ENCODE peak calls at places on chromosomes 4 and X, in four cellular contexts. K, F, W and L are unnamed samples.

GRCh38 chr4:148542922-148543623 is 100.9 kb upstream of the NR3C2 start:
- DNase-seq in K (no peak), F (no peak), W (no peak), L (no peak)

GRCh38 chr4:173211838-173212237 is 43.2 kb downstream of the GALNT7 start:
- DNase-seq in K (no peak), F (no peak), W (no peak), L (no peak)

GRCh38 chrX:48938721-48939416 is 18.5 kb downstream of the OTUD5 start:
- DNase-seq in K (no peak), F (no peak), W (peak), L (no peak)

GRCh38 chr4:114658179-114658578 is 59.6 kb downstream of the UGT8 start:
- DNase-seq in K (no peak), F (no peak), W (no peak), L (no peak)

GRCh38 chr4:81538712-81539432 is 67.2 kb upstream of the RASGEF1B start:
- DNase-seq in K (no peak), F (no peak), W (no peak), L (no peak)

GRCh38 chr4:181952478-181952877 is 290.7 kb upstream of the TENM3 start:
- DNase-seq in K (no peak), F (no peak), W (no peak), L (no peak)

GRCh38 chr4:71406459-71406963 is 67.7 kb downstream of the SLC4A4 start:
- DNase-seq in K (no peak), F (no peak), W (no peak), L (no peak)

GRCh38 chrX:8692886-8693285 is 39.1 kb downstream of the ANOS1 start:
- DNase-seq in K (no peak), F (no peak), W (no peak), L (no peak)

GRCh38 chr4:95546866-95547707 is 1.7 kb downstream of the UNC5C start:
- DNase-seq in K (no peak), F (peak), W (no peak), L (no peak)

GRCh38 chrX:69079278-69079677 is 86.0 kb downstream of the PJA1 start:
- DNase-seq in K (no peak), F (no peak), W (no peak), L (no peak)

GRCh38 chrX:155313766-155314165 is 20.6 kb downstream of the CLIC2 start:
- DNase-seq in K (no peak), F (no peak), W (no peak), L (no peak)

GRCh38 chr4:21692211-21692610 is 256.4 kb downstream of the KCNIP4 start:
- DNase-seq in K (no peak), F (no peak), W (no peak), L (no peak)

GRCh38 chrX:10450229-10450958 is 170.0 kb downstream of the MID1 start:
- DNase-seq in K (no peak), F (no peak), W (no peak), L (no peak)

GRCh38 chrX:93874554-93874953 is 200.5 kb downstream of the FAM133A start:
- DNase-seq in K (peak), F (peak), W (no peak), L (peak)

GRCh38 chr4:30103455-30103854 is 616.7 kb upstream of the PCDH7 start:
- DNase-seq in K (no peak), F (no peak), W (no peak), L (no peak)

GRCh38 chrX:13471269-13471668 is 98.1 kb upstream of the EGFL6 start:
- DNase-seq in K (no peak), F (no peak), W (no peak), L (no peak)

GRCh38 chrX:10722804-10723364 is 102.5 kb upstream of the MID1 start:
- DNase-seq in K (no peak), F (peak), W (no peak), L (peak)

GRCh38 chr4:169774466-169775445 is 17.0 kb upstream of the HPF1 start:
- DNase-seq in K (no peak), F (peak), W (no peak), L (no peak)

GRCh38 chr4:82756061-82756460 is 42.5 kb downstream of the SCD5 start:
- DNase-seq in K (no peak), F (no peak), W (no peak), L (no peak)

GRCh38 chrX:148960060-148960459 is 459.6 kb downstream of the AFF2 start:
- DNase-seq in K (no peak), F (no peak), W (no peak), L (no peak)

GRCh38 chr4:153451931-153452660 is 14.1 kb upstream of the TMEM131L start:
- DNase-seq in K (no peak), F (peak), W (no peak), L (no peak)

GRCh38 chrX:101999644-102000539 is 68.1 kb upstream of the ZMAT1 start:
- DNase-seq in K (no peak), F (peak), W (no peak), L (peak)

GRCh38 chr4:54229631-54230478 is 762 bp downstream of the PDGFRA start:
- DNase-seq in K (no peak), F (peak), W (no peak), L (no peak)

GRCh38 chr4:52091811-52092210 is 40.7 kb downstream of the SPATA18 start:
- DNase-seq in K (peak), F (no peak), W (no peak), L (no peak)

GRCh38 chr4:172716291-172716690 is 452.3 kb upstream of the GALNT7 start:
- DNase-seq in K (no peak), F (no peak), W (no peak), L (no peak)

GRCh38 chrX:56800801-56801200 is 71.8 kb downstream of the NBDY start:
- DNase-seq in K (no peak), F (no peak), W (no peak), L (no peak)

GRCh38 chrX:69065451-69065850 is 99.8 kb downstream of the PJA1 start:
- DNase-seq in K (no peak), F (peak), W (no peak), L (no peak)

GRCh38 chr4:68077737-68078136 is 51.9 kb downstream of the TMPRSS11F start:
- DNase-seq in K (no peak), F (no peak), W (no peak), L (no peak)

GRCh38 chrX:136546369-136546768 is 14.4 kb downstream of the VGLL1 start:
- DNase-seq in K (no peak), F (no peak), W (no peak), L (no peak)

GRCh38 chrX:81377329-81377728 is 175.4 kb downstream of the SH3BGRL start:
- DNase-seq in K (peak), F (no peak), W (no peak), L (peak)

GRCh38 chr4:141713185-141713584 is 76.8 kb downstream of the IL15 start:
- DNase-seq in K (no peak), F (no peak), W (no peak), L (no peak)

GRCh38 chr4:151624606-151625565 is 135.9 kb downstream of the GATB start:
- DNase-seq in K (no peak), F (no peak), W (no peak), L (no peak)

GRCh38 chr4:76195326-76195725 is 18.3 kb downstream of the SCARB2 start:
- DNase-seq in K (no peak), F (no peak), W (no peak), L (no peak)

GRCh38 chr4:184815046-184815877 is 10.5 kb downstream of the ACSL1 start:
- DNase-seq in K (peak), F (no peak), W (peak), L (no peak)

GRCh38 chr4:74206088-74206826 is 48.3 kb downstream of the MTHFD2L start:
- DNase-seq in K (no peak), F (no peak), W (peak), L (no peak)

GRCh38 chrX:45775462-45775861 is 574.8 kb upstream of the DIPK2B start:
- DNase-seq in K (no peak), F (no peak), W (no peak), L (no peak)

GRCh38 chr4:21139327-21139726 is 439.1 kb downstream of the PACRGL start:
- DNase-seq in K (no peak), F (no peak), W (no peak), L (no peak)

GRCh38 chr4:99832313-99832712 is 15.7 kb downstream of the DAPP1 start:
- DNase-seq in K (no peak), F (no peak), W (no peak), L (no peak)

GRCh38 chrX:7927259-7928167 is at the start of gene PNPLA4:
- DNase-seq in K (peak), F (peak), W (peak), L (peak)

DNA sequence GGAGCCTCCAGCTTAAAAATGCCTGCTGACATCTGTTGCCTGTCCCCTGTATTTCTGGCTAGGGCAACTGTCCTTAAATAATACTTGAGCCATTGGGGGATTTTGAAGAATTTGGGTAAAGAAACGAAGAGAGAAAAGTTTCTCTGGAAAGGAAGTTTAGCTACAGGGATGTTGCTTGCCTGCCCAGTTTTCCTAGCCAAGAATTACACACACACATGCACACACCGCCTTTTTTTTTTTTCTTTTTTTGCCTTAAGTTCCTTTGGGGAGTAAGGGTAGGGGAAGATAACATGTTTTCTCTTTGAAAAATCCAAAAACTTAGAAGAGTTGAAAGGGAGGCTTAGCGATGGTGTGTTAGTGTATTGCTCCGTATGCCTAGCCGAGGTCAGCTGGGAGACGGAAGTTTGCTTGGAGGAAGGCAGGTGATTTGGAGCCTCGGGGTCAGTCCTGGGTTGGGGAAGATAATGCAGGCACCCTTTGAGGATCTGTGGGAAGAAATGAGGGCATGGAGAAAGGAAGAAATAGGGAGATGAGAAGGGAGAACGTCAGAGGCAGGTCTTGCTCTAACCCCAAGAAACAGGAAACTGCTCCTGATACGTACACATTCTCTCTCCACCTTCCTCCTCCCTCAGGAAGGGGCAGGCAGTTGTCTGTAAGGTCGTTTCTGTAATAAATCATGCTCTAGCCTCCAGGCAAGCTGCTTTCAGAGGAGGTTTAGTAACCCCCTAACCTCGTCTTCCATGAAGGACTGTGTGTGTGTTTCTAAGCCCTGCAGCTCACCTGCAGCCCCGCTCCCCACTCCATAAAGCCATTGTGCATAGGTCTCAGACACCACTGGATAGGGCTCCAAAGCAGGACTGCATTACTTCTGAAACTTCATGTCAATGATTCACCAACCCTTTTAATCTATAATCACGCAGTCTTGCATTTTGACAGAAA is 10.5 kb downstream of the KLF3 start:
- DNase-seq in K (peak), F (no peak), W (no peak), L (no peak)
- H3K9ac ChIP-seq in K (peak), F (no peak), W (no peak), L (no peak)

GRCh38 chr4:59553739-59554126 is 1646.4 kb upstream of the ADGRL3 start:
- DNase-seq in K (no peak), F (no peak), W (no peak), L (no peak)
- TF ChIP-seq SUZ12 in K (no peak), F (no peak), W (no peak), L (no peak)

DNA sequence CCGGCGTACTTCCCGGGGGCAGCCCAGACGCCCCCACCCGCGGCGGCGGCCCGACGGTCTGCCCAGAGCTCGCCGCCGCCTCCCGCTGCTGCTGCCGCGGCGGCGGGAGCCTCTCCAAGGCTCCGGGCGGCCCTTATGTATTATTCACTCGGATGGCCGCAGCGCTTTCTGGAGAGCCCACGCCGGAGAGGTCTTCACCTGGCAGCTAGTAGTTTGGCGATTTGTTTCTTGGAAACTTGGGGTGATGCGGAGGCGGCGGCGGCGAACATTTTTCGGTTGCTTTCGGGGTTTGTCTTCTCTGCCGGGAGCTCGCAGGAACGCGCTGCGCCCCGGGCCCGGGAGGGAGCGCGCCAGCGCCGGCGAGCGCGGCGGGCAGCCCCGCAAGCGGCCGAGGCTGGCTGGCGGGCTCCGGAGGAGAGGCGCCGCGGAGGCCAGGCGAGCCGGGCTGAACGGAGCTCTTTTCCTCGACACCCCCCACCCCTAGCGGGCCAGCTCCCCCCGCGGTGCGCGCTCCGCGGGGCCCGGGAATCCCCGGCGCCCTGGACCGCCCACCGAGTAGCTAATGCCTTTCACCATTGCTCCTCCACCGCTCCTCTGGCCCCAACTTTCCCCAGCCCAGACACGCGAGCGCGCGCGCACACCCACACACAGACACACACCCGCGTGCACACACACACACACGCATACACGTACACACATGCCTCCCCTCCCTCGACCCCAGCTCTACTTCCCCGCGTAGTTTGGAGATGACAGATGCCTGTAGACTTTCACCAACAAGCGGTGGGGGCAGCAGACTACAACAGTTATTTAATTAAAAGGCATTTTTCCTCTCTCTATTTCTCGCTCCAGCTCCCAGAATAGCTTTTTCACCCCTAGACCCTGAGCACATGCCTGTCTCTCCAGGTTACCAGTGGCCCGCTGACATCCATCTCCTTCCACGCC is 113.4 kb downstream of the DHX15 start:
- DNase-seq in K (no peak), F (peak), W (no peak), L (no peak)
- H3K9ac ChIP-seq in K (no peak), F (no peak), W (no peak), L (peak)

GRCh38 chrX:22060952-22061351 is 28.8 kb downstream of the PHEX start:
- DNase-seq in K (no peak), F (no peak), W (no peak), L (no peak)

GRCh38 chrX:22059800-22060199 is 27.7 kb downstream of the PHEX start:
- DNase-seq in K (no peak), F (no peak), W (no peak), L (no peak)

GRCh38 chrX:22060451-22060940 is 28.4 kb downstream of the PHEX start:
- DNase-seq in K (no peak), F (no peak), W (no peak), L (no peak)

GRCh38 chrX:22057667-22058066 is 25.5 kb downstream of the PHEX start:
- DNase-seq in K (no peak), F (no peak), W (no peak), L (no peak)

GRCh38 chrX:22063284-22063683 is 31.2 kb downstream of the PHEX start:
- DNase-seq in K (no peak), F (no peak), W (peak), L (no peak)
- TF ChIP-seq SUZ12 in K (no peak), F (no peak), W (no peak), L (no peak)

DNA sequence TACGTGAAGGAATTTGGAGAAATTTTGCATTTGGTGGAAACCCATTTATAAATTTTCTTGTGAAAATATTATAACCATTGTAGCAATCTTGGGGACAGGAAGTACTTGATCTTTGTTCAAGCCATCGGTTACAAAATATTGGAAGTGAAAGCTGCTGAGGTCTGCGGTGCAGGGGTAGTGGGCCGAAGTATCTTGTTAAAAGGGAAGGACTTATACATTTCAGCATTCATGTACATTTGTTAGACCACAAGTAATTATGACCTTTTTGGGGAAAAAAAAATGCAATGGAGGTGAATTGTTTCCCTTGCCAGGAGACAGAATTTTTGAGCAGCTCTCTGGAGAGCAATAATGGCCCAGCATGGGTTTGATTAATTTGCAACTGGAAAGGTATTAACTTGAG is 121.3 kb downstream of the EGF start:
- DNase-seq in K (no peak), F (no peak), W (peak), L (no peak)
- H3K9ac ChIP-seq in K (no peak), F (no peak), W (no peak), L (no peak)

GRCh38 chr4:19403786-19404185 is 847.9 kb upstream of the SLIT2 start:
- DNase-seq in K (no peak), F (no peak), W (no peak), L (no peak)
- TF ChIP-seq SUZ12 in K (no peak), F (no peak), W (no peak), L (no peak)